ENCODE peak calls at places on chromosomes 16 and 17, in four cellular contexts. M is breast epithelium, B is body of pancreas, R is Peyer's patch. E is an unnamed sample.

GRCh38 chr17:9219631-9220415 is 198.5 kb downstream of the NTN1 start:
- DNase-seq in R (no peak), M (no peak), B (no peak), E (no peak)

GRCh38 chr17:81057079-81057730 is 22.3 kb downstream of the BAIAP2 start:
- DNase-seq in M (peak), B (no peak), R (peak), E (peak)

GRCh38 chr16:19707699-19708497 is 10.1 kb downstream of the KNOP1 start:
- DNase-seq in B (no peak), R (no peak), M (no peak), E (no peak)

GRCh38 chr17:59451706-59452105 is 113.7 kb upstream of the DHX40 start:
- DNase-seq in R (no peak), B (no peak), M (no peak), E (no peak)

GRCh38 chr16:11100239-11100750 is 155.7 kb downstream of the SOCS1 start:
- DNase-seq in B (peak), R (peak), M (no peak), E (peak)

GRCh38 chr17:78044280-78044835 is 84.2 kb downstream of the TMC6 start:
- DNase-seq in B (no peak), R (no peak), M (no peak), E (peak)

GRCh38 chr16:23941025-23941424 is 105.2 kb downstream of the PRKCB start:
- DNase-seq in B (no peak), R (no peak), M (no peak), E (no peak)

GRCh38 chr17:7440113-7440822 is 956 bp downstream of the FGF11 start:
- DNase-seq in R (peak), B (peak), M (peak), E (peak)

GRCh38 chr16:81912395-81912794 is 98.9 kb downstream of the SDR42E1 start:
- DNase-seq in M (no peak), B (no peak), R (no peak), E (no peak)

GRCh38 chr17:2860045-2860444 is 63.8 kb downstream of the RAP1GAP2 start:
- DNase-seq in B (no peak), R (no peak), M (no peak), E (no peak)

GRCh38 chr16:81526935-81527334 is 82.3 kb downstream of the CMIP start:
- DNase-seq in M (no peak), B (no peak), R (no peak), E (peak)

GRCh38 chr17:56929362-56929969 is 15.6 kb upstream of the TRIM25 start:
- DNase-seq in M (no peak), R (no peak), B (no peak), E (peak)

GRCh38 chr17:74185786-74186185 is 17.7 kb upstream of the RPL38 start:
- DNase-seq in R (no peak), M (no peak), B (no peak), E (no peak)

GRCh38 chr16:19769239-19769638 is 51.2 kb downstream of the IQCK start:
- DNase-seq in B (no peak), M (no peak), R (no peak), E (no peak)

GRCh38 chr16:81720973-81721907 is 57.9 kb upstream of the PLCG2 start:
- DNase-seq in B (no peak), R (no peak), M (no peak), E (no peak)

GRCh38 chr17:72745241-72745640 is 347.2 kb downstream of the SLC39A11 start:
- DNase-seq in R (no peak), B (no peak), M (no peak), E (no peak)

GRCh38 chr16:19304670-19305240 is 19.2 kb downstream of the CLEC19A start:
- DNase-seq in R (no peak), M (no peak), B (peak), E (no peak)

GRCh38 chr16:911604-912321 is 59.0 kb downstream of the LMF1 start:
- DNase-seq in M (no peak), R (no peak), B (no peak), E (no peak)

GRCh38 chr17:41521574-41522261 is 3.0 kb upstream of the KRT15 start:
- DNase-seq in R (peak), M (peak), B (peak), E (peak)

GRCh38 chr16:9534759-9535158 is 443.3 kb downstream of the HAPSTR1 start:
- DNase-seq in M (no peak), R (no peak), B (no peak), E (no peak)

GRCh38 chr17:75270218-75270965 is 639 bp downstream of the MIF4GD start:
- DNase-seq in M (peak), R (peak), B (peak), E (peak)

GRCh38 chr16:55540221-55540620 is 26.3 kb upstream of the CAPNS2 start:
- DNase-seq in B (no peak), M (no peak), R (no peak), E (no peak)

GRCh38 chr17:67696853-67697505 is 20.8 kb upstream of the NOL11 start:
- DNase-seq in R (no peak), B (no peak), M (no peak), E (no peak)

GRCh38 chr17:51164911-51165679 is 1.1 kb upstream of the NME2 start:
- DNase-seq in B (peak), M (no peak), R (no peak), E (no peak)

GRCh38 chr16:27284865-27285675 is 16.5 kb upstream of the NSMCE1 start:
- DNase-seq in M (no peak), B (no peak), R (no peak), E (no peak)

GRCh38 chr17:77451271-77451893 is 310.6 kb downstream of the SEC14L1 start:
- DNase-seq in R (peak), M (peak), B (peak), E (peak)

GRCh38 chr17:8470447-8471047 is 34.9 kb downstream of the NDEL1 start:
- DNase-seq in B (no peak), M (peak), R (peak), E (no peak)

GRCh38 chr16:47581114-47581513 is 120.0 kb downstream of the PHKB start:
- DNase-seq in R (no peak), B (no peak), M (no peak), E (peak)

GRCh38 chr17:81959362-81960129 is 1.4 kb downstream of the NOTUM start:
- DNase-seq in M (peak), B (peak), R (peak), E (peak)

GRCh38 chr16:54128629-54129230 is 157.9 kb downstream of the IRX3 start:
- DNase-seq in M (no peak), R (no peak), B (no peak), E (no peak)

GRCh38 chr17:30244853-30245385 is 9.4 kb upstream of the SLC6A4 start:
- DNase-seq in M (no peak), R (no peak), B (no peak), E (no peak)

GRCh38 chr17:3956558-3956957 is 7.7 kb downstream of the ATP2A3 start:
- DNase-seq in M (no peak), R (no peak), B (no peak), E (no peak)

GRCh38 chr17:76556759-76557367 is 17.0 kb downstream of the PRCD start:
- DNase-seq in B (peak), M (no peak), R (peak), E (peak)

GRCh38 chr16:2296662-2297505 is 29.0 kb upstream of the RNPS1 start:
- DNase-seq in B (peak), R (no peak), M (no peak), E (peak)

GRCh38 chr17:7262192-7263070 is at the start of gene CLDN7:
- DNase-seq in B (peak), R (peak), M (peak), E (no peak)

GRCh38 chr17:74152591-74153455 is 50.7 kb upstream of the RPL38 start:
- DNase-seq in R (no peak), B (no peak), M (no peak), E (no peak)

GRCh38 chr17:43780135-43780534 is at the start of gene CFAP97D1:
- DNase-seq in R (no peak), B (no peak), M (no peak), E (no peak)

GRCh38 chr17:1366234-1366633 is 33.8 kb downstream of the YWHAE start:
- DNase-seq in M (no peak), R (peak), B (no peak), E (no peak)

DNA sequence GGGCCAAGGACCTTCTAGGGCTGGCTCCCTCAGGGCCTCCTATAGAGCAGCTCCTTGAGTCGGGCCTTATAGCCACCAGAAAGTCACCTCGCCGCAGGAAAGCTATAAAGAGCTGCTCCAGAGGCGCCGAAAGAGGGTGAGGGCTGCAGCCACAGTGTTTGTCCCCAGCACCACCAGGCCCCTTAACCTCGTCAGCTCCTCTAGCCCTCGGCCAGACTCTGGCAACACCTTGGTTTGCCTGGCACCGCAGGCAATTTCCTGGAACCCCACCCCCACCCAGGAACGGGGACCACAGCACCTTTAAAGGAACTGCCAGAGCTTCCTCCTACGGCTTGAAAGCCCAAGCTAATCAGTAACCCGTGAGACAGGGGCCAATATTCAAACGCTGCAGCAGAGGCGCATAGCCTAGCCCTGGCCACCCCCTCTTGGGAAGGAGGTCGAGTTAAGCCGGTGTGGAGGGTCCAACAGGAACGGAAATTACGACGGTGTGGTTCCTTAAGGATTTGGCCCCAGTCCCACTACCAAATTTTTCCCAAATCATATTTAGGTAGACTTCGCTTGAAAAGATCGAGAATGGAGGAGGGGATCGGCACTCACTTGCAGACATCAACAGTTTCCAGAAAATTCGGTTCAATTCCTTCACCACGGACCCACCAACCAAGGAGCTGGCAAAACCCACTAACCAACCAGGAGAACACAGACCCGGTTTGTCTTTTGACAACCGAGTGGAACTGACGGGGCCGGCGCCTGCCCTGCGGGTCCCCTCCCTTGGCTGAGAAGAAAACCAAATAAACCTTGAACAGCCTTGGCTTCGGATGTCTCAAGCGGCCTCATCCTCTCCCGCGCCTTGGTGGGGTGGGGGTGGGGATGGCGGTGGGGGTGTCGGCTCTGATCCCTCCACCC is 3.0 kb downstream of the HOXB6 start:
- DNase-seq in M (no peak), B (no peak), R (peak), E (no peak)
- TF ChIP-seq POLR2A in M (no peak), B (no peak), R (no peak), E (no peak)

GRCh38 chr16:3641801-3642396 is 12.6 kb upstream of the DNASE1 start:
- DNase-seq in R (peak), M (no peak), B (no peak), E (no peak)

GRCh38 chr16:3640632-3641501 is 13.6 kb upstream of the DNASE1 start:
- DNase-seq in B (no peak), M (no peak), R (peak), E (no peak)

GRCh38 chr16:3637371-3637923 is 17.0 kb upstream of the DNASE1 start:
- DNase-seq in M (no peak), B (no peak), R (peak), E (no peak)

GRCh38 chr16:3640207-3640606 is 14.3 kb upstream of the DNASE1 start:
- DNase-seq in R (peak), M (no peak), B (no peak), E (no peak)

GRCh38 chr16:3638916-3639644 is 15.4 kb upstream of the DNASE1 start:
- DNase-seq in R (peak), M (no peak), B (no peak), E (no peak)
- TF ChIP-seq POLR2A in R (no peak), M (no peak), B (no peak), E (no peak)

DNA sequence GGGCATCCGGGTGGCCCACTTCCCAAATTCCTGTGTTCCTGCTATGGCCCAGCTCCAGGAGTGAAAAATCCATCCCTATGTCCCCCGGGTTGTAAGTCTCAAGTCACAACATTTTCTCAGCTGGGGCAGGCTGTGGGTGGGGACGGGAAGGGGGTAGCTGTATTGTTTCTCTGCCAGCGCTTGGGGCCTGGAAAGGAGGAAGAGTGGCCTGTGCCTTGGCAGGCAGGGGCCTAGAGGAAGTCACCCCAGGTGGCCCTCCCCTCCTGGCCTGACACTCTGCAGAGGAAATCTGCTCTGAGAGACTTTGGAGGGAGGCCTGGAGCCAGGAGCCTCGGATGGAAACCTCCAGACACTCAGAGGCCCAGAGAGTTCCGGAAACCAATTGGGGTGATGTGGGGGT is 10.6 kb upstream of the SCN4A start:
- DNase-seq in R (no peak), B (no peak), M (no peak), E (no peak)
- TF ChIP-seq POLR2A in R (no peak), B (no peak), M (no peak), E (no peak)

GRCh38 chr16:30893744-30894539 is at the start of gene BCL7C:
- DNase-seq in B (peak), M (peak), R (peak), E (peak)
- TF ChIP-seq POLR2A in B (peak), M (no peak), R (peak), E (peak)